ENCODE peak calls at places on chromosomes 11 and 22, in seven cellular contexts. O is NCI-H526; A is mammary epithelial cell; T is activated T-helper 1 cell treated with Interleukin-2 at 50 U/mL for 16 hours; P is kidney tubule cell; L is HT1080; E is stimulated activated CD4-positive, alpha-beta T cell treated with anti-CD3 and anti-CD28 coated beads, Interleukin-15, amount 100 ng/mL, for 1 hour. D is an unnamed sample.

GRCh38 chr11:83278351-83278750 is 7.8 kb downstream of the CCDC90B start:
- DNase-seq in L (no peak), E (no peak), A (no peak), O (no peak), T (no peak), P (peak), D (no peak)

GRCh38 chr11:37817727-37818270 is 1219.8 kb upstream of the RAG2 start:
- DNase-seq in T (no peak), A (no peak), P (no peak), E (no peak), L (no peak), O (no peak), D (no peak)

GRCh38 chr11:60563553-60564235 is 48.5 kb downstream of the MS4A13 start:
- DNase-seq in P (no peak), L (peak), O (peak), T (no peak), E (no peak), A (peak), D (no peak)

GRCh38 chr22:29820941-29821789 is 16.9 kb downstream of the ASCC2 start:
- DNase-seq in L (peak), T (no peak), E (no peak), O (peak), A (peak), P (peak), D (no peak)

GRCh38 chr11:11171285-11171684 is 181.8 kb downstream of the CSNK2A3 start:
- DNase-seq in A (no peak), T (no peak), P (no peak), L (no peak), E (no peak), O (no peak), D (no peak)

GRCh38 chr22:19869497-19870152 is 15.0 kb upstream of the GNB1L start:
- DNase-seq in A (no peak), P (no peak), E (no peak), T (no peak), O (no peak), L (no peak), D (no peak)

GRCh38 chr11:108628326-108628725 is 34.8 kb upstream of the EXPH5 start:
- DNase-seq in A (no peak), P (no peak), T (no peak), O (no peak), L (no peak), E (no peak), D (no peak)

GRCh38 chr22:21446827-21447690 is 20.1 kb upstream of the TMEM191C start:
- DNase-seq in A (no peak), E (no peak), P (no peak), T (no peak), L (no peak), O (no peak), D (no peak)

GRCh38 chr11:68332186-68332585 is 19.8 kb downstream of the LRP5 start:
- DNase-seq in O (no peak), T (no peak), E (no peak), A (no peak), L (no peak), P (no peak), D (no peak)

GRCh38 chr11:62013266-62014157 is 46.1 kb upstream of the FTH1 start:
- DNase-seq in P (peak), A (peak), L (no peak), O (no peak), E (no peak), T (no peak), D (no peak)

GRCh38 chr22:24146791-24147353 is 34.4 kb upstream of the SUSD2 start:
- DNase-seq in E (no peak), O (no peak), T (no peak), P (peak), A (no peak), L (peak), D (no peak)

GRCh38 chr11:109668973-109669634 is 247.1 kb downstream of the C11orf87 start:
- DNase-seq in L (no peak), A (peak), O (no peak), E (no peak), T (no peak), P (no peak), D (no peak)

GRCh38 chr22:36194971-36195370 is 6.6 kb downstream of the APOL4 start:
- DNase-seq in A (peak), L (peak), O (peak), P (peak), E (no peak), T (no peak), D (no peak)

GRCh38 chr11:36098046-36098445 is 154.2 kb downstream of the LDLRAD3 start:
- DNase-seq in A (no peak), L (no peak), T (no peak), E (no peak), O (no peak), P (no peak), D (no peak)

GRCh38 chr11:60970369-60970774 is 1.1 kb upstream of the CD6 start:
- DNase-seq in E (peak), A (peak), O (peak), T (peak), P (peak), L (peak), D (peak)

GRCh38 chr11:12546660-12547059 is 127.6 kb upstream of the TEAD1 start:
- DNase-seq in O (no peak), T (no peak), A (no peak), L (no peak), P (no peak), E (no peak), D (no peak)

GRCh38 chr11:127844843-127845242 is 742.5 kb downstream of the ETS1 start:
- DNase-seq in P (no peak), A (no peak), L (no peak), O (peak), E (no peak), T (no peak), D (no peak)

GRCh38 chr22:30047364-30047738 is 32.9 kb upstream of the HORMAD2 start:
- DNase-seq in P (peak), L (peak), A (no peak), E (no peak), O (no peak), T (no peak), D (peak)

GRCh38 chr11:101127348-101127698 is 2.3 kb downstream of the PGR start:
- DNase-seq in T (no peak), O (peak), A (peak), E (no peak), P (peak), L (peak), D (no peak)

GRCh38 chr22:32649515-32650200 is 151.8 kb upstream of the TIMP3 start:
- DNase-seq in P (peak), E (no peak), O (no peak), L (peak), A (no peak), T (no peak), D (no peak)

GRCh38 chr22:33529424-33530113 is 390.7 kb downstream of the LARGE1 start:
- DNase-seq in O (no peak), A (no peak), P (peak), E (no peak), L (peak), T (no peak), D (no peak)

GRCh38 chr11:112082729-112083128 is 3.8 kb downstream of the TIMM8B start:
- DNase-seq in E (no peak), A (peak), O (no peak), L (peak), P (peak), T (no peak), D (no peak)

GRCh38 chr11:31795706-31796522 is 15.2 kb downstream of the PAX6 start:
- DNase-seq in A (no peak), E (no peak), O (no peak), P (no peak), T (no peak), L (no peak), D (no peak)

GRCh38 chr11:36730761-36731160 is 132.7 kb upstream of the RAG2 start:
- DNase-seq in L (no peak), O (no peak), P (no peak), T (no peak), A (no peak), E (no peak), D (no peak)

GRCh38 chr11:109785714-109786113 is 307.5 kb upstream of the ZC3H12C start:
- DNase-seq in O (no peak), E (no peak), P (no peak), L (no peak), T (no peak), A (no peak), D (no peak)

GRCh38 chr11:76048763-76049162 is 157.5 kb downstream of the WNT11 start:
- DNase-seq in L (no peak), O (peak), P (no peak), E (no peak), A (no peak), T (no peak), D (no peak)

GRCh38 chr11:288328-289144 is at the start of gene PGGHG:
- DNase-seq in L (no peak), A (no peak), P (peak), E (no peak), O (peak), T (no peak), D (peak)

GRCh38 chr11:94588366-94588952 is 21.3 kb downstream of the PIWIL4 start:
- DNase-seq in L (no peak), O (no peak), T (no peak), A (no peak), P (peak), E (no peak), D (no peak)

GRCh38 chr22:27129266-27129665 is 471.9 kb downstream of the MIAT start:
- DNase-seq in P (peak), E (no peak), A (peak), O (no peak), L (peak), T (no peak), D (no peak)

GRCh38 chr11:134506046-134506445 is 94.0 kb upstream of the B3GAT1 start:
- DNase-seq in E (no peak), O (no peak), L (no peak), T (no peak), P (no peak), A (no peak), D (no peak)

GRCh38 chr22:36155702-36156101 is 4.9 kb downstream of the APOL3 start:
- DNase-seq in T (no peak), P (no peak), E (no peak), L (no peak), O (no peak), A (no peak), D (no peak)

GRCh38 chr11:79610678-79611077 is 169.8 kb upstream of the TENM4 start:
- DNase-seq in O (no peak), L (no peak), P (no peak), E (no peak), A (no peak), T (no peak), D (no peak)

GRCh38 chr11:65551572-65552398 is 6.4 kb downstream of the LTBP3 start:
- DNase-seq in L (peak), T (peak), A (peak), P (peak), E (no peak), O (peak), D (no peak)

GRCh38 chr11:84719935-84720577 is 907.1 kb downstream of the DLG2 start:
- DNase-seq in A (no peak), P (no peak), O (peak), T (no peak), E (no peak), L (no peak), D (no peak)